ENCODE peak calls at places on chromosome 17, in nine cellular contexts. T is hepatocyte, I is HCT116, D is OCI-LY7, E is GM23338, W is GM23248, L is neural progenitor cell, Y is PC-3, K is SK-N-SH. J is an unnamed sample.

GRCh38 chr17:15513058-15513858 is 45.8 kb upstream of the CDRT4 start:
- DNase-seq in W (peak; percentile 70), Y (no peak), L (no peak), T (no peak), E (no peak), D (no peak), I (no peak), K (no peak), J (no peak)

GRCh38 chr17:50725769-50726655 is 6.6 kb downstream of the LUC7L3 start:
- DNase-seq in W (no peak), K (no peak), L (no peak), I (no peak), E (no peak), T (no peak), D (no peak), Y (no peak), J (no peak)

GRCh38 chr17:39926588-39927100 is 757 bp downstream of the ORMDL3 start:
- DNase-seq in E (peak; percentile 78), I (no peak), W (peak; percentile 61), D (peak; percentile 72), T (peak; percentile 66), K (peak; percentile 69), L (peak; percentile 71), Y (peak; percentile 21), J (peak; percentile 70)

GRCh38 chr17:18992454-18993130 is 12.0 kb downstream of the FAM83G start:
- DNase-seq in I (no peak), W (no peak), D (peak; percentile 68), L (no peak), K (no peak), E (no peak), T (no peak), Y (no peak), J (peak; percentile 91)

GRCh38 chr17:79258843-79259242 is 184.2 kb downstream of the ENGASE start:
- DNase-seq in Y (no peak), W (no peak), T (no peak), I (no peak), L (no peak), K (peak; percentile 81), E (no peak), D (no peak), J (no peak)

GRCh38 chr17:67942810-67943209 is 53.5 kb downstream of the C17orf58 start:
- DNase-seq in Y (peak; percentile 75), L (no peak), I (no peak), T (peak; percentile 5), K (peak; percentile 22), W (peak; percentile 31), E (peak; percentile 46), D (peak; percentile 15), J (peak; percentile 6)

GRCh38 chr17:58358408-58359172 is 6.6 kb upstream of the SUPT4H1 start:
- DNase-seq in W (no peak), L (peak; percentile 46), T (no peak), D (no peak), K (no peak), E (no peak), Y (no peak), I (no peak), J (no peak)

GRCh38 chr17:40646791-40647548 is 648 bp downstream of the SMARCE1 start:
- DNase-seq in D (peak; percentile 73), I (peak; percentile 28), K (no peak), T (peak; percentile 43), E (peak; percentile 49), Y (peak; percentile 10), W (peak; percentile 71), L (peak; percentile 62), J (peak; percentile 51)

GRCh38 chr17:29572691-29573557 is 4.4 kb downstream of the TP53I13 start:
- DNase-seq in D (peak; percentile 60), E (peak; percentile 67), W (peak; percentile 85), Y (no peak), T (peak; percentile 81), L (peak; percentile 82), K (peak; percentile 89), I (no peak), J (peak; percentile 64)

GRCh38 chr17:34623856-34624766 is 44.7 kb downstream of the TMEM132E start:
- DNase-seq in W (no peak), K (no peak), Y (no peak), T (no peak), E (no peak), I (no peak), D (no peak), L (no peak), J (no peak)

GRCh38 chr17:50308666-50309065 is 34.4 kb downstream of the TMEM92 start:
- DNase-seq in I (no peak), Y (no peak), W (peak; percentile 42), E (no peak), T (no peak), L (no peak), D (no peak), K (no peak), J (no peak)

GRCh38 chr17:28480278-28480677 is 6.8 kb downstream of the SLC13A2 start:
- DNase-seq in K (no peak), I (no peak), D (no peak), Y (no peak), T (no peak), E (no peak), W (no peak), L (no peak), J (no peak)

GRCh38 chr17:57488856-57489255 is 232.5 kb downstream of the MSI2 start:
- DNase-seq in T (no peak), W (no peak), I (no peak), E (no peak), K (no peak), Y (no peak), D (no peak), L (no peak), J (no peak)

DNA sequence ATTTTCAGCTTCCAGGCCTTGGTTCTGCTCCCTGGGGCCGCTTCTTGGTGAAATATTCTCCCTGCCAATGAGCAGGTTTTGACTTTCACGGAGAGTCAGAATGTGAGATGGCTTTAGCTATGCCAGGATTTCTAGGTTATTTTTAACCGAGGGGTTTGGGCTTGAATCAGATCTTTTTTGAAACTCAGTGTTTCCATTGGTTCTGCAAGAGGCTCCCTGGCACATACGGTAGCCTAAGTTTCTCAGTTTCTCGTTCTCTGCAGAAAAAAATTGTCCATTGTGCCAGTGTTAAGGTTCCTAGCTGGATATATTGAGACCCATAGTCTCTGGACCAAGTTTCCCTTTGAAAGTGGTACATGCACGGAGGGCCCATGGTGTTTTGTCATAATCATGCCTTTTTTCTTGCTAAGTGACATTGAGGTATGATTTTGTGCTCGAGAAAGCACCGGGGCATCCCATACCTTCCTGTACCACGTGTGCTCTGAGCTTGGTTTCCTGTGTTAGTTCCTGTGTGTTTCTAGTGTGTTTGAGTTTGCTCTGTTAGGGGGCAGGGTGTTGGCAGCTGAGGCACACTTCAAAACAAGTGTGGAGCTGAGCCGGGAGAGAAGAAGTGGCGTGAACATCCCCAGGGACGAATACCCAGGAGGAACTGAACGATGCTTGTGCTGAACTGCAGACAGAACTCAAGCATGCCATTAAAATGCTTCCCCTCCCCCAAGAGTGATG is 127.2 kb downstream of the HS3ST3B1 start:
- DNase-seq in W (no peak), T (no peak), K (no peak), L (no peak), D (peak; percentile 92), Y (no peak), I (no peak), E (no peak), J (peak; percentile 51)
- TF ChIP-seq EZH2phosphoT487 in W (no peak), T (no peak), K (no peak), L (no peak), D (no peak), Y (no peak), I (no peak), E (no peak), J (no peak)

DNA sequence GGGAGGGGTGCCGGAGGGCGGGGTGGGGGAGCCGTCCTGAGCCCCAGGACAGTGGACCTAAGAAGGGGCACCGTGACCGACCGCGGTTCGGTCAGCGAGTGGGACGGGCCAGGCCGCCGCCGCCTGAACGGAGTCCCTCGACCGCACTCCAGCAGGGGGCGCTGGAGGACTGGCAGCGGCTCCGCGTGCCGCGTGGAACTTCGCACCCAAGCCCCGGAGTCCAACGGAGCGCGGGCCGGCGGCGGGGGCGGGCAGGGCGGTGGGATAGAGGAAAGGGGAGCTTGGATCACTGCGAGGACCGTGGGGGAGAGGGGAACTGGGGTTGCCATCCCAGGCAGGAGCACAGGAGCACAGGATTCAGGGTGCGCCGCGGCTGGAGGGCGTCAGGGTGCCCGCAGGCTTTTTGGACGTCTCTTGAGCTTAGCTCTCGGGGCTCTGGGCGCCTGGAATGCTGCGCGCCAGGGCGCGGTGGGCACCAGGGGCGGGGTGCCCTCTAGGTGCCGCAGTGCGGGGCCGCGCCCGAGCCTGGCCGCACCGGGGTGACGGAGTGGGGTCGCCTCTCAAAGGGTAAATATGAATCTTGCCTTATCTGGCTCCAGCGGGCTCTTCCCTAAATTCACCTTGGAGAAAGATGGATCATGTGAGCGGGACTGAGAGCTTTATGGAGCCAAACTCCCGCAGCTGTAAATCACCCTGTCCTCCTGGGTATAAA is 379 bp upstream of the OTOP2 start:
- DNase-seq in L (peak; percentile 76), Y (peak; percentile 80), D (peak; percentile 59), E (peak; percentile 66), K (peak; percentile 98), W (peak; percentile 71), I (no peak), T (peak; percentile 81), J (peak; percentile 20)
- TF ChIP-seq EZH2phosphoT487 in L (peak; percentile 78), Y (no peak), D (no peak), E (no peak), K (no peak), W (peak; percentile 38), I (no peak), T (peak; percentile 30), J (no peak)

DNA sequence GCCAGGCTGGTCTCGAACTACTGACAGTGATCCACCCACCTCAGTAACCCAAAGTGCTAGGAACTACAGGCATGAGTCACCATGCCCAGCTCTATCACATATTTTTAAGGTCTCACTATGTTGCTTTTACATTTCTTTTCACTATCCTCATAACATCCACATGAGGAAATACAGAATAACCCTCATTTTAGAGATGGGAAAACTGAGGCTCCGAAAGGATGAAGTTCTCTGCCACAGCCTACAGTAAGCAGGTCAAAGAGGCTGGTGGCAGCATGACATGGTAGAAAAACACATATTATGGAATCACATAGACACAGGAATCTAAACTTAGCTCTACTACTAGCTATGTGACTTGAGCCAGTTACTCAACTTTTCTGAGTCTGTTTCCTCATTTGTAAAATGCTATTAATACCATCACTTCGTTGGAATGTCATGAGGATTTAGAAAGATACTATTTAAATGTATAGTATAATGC is 32.2 kb downstream of the APPBP2 start:
- DNase-seq in K (no peak), I (no peak), E (no peak), D (no peak), W (peak; percentile 60), L (no peak), Y (no peak), T (no peak), J (no peak)
- TF ChIP-seq EZH2phosphoT487 in K (no peak), I (no peak), E (no peak), D (no peak), W (no peak), L (no peak), Y (no peak), T (no peak), J (no peak)

DNA sequence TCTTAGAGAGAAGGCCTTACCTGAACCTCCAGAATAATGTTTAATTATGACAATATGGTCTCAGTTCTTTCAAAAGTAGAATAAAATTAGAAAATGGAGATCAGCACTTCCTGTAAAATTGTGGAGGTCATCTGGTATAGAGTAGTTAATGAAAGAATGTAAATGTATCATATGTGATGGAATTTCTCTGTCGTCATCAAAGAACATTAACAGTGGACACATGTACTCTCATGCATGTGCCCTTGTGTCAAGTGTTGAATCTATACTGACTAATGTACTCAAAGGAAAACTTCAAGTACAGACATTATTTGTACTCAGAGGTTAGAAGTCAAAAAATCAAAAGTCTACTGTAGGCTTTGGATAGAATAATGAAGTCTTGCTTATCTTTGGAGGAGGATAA is 129.2 kb upstream of the MYOCD start:
- DNase-seq in D (no peak), Y (no peak), W (peak; percentile 5), E (no peak), L (no peak), T (no peak), K (no peak), I (no peak), J (no peak)
- TF ChIP-seq EZH2phosphoT487 in D (no peak), Y (no peak), W (no peak), E (no peak), L (no peak), T (no peak), K (no peak), I (no peak), J (no peak)